ENCODE peak calls at places on chromosomes 4 and X, in six cellular contexts. One of them, this sample, is unnamed.

GRCh38 chrX:134619838-134620237 is 38.4 kb downstream of the PLAC1 start:
- DNase-seq in GM12878: no peak
- DNase-seq in HCT116: no peak
- DNase-seq in HepG2: no peak
- DNase-seq in NT2/D1: no peak
- DNase-seq in H1: no peak
- DNase-seq in this sample: no peak

GRCh38 chr4:73281982-73282381 is 23.4 kb upstream of the ANKRD17 start:
- DNase-seq in NT2/D1: no peak
- DNase-seq in H1: no peak
- DNase-seq in HepG2: no peak
- DNase-seq in HCT116: no peak
- DNase-seq in GM12878: no peak
- DNase-seq in this sample: no peak

GRCh38 chr4:169397762-169398161 is 127.0 kb upstream of the SH3RF1 start:
- DNase-seq in HepG2: no peak
- DNase-seq in NT2/D1: no peak
- DNase-seq in H1: no peak
- DNase-seq in HCT116: no peak
- DNase-seq in GM12878: no peak
- DNase-seq in this sample: no peak

GRCh38 chr4:111492501-111492900 is 652.8 kb upstream of the FAM241A start:
- DNase-seq in H1: no peak
- DNase-seq in NT2/D1: no peak
- DNase-seq in HepG2: no peak
- DNase-seq in HCT116: no peak
- DNase-seq in GM12878: no peak
- DNase-seq in this sample: no peak

GRCh38 chr4:139875456-139875855 is 209.8 kb downstream of the MGST2 start:
- DNase-seq in H1: no peak
- DNase-seq in NT2/D1: peak
- DNase-seq in HCT116: no peak
- DNase-seq in HepG2: no peak
- DNase-seq in GM12878: no peak
- DNase-seq in this sample: no peak

GRCh38 chr4:146485968-146486367 is 35.8 kb downstream of the SLC10A7 start:
- DNase-seq in H1: no peak
- DNase-seq in HepG2: no peak
- DNase-seq in GM12878: no peak
- DNase-seq in NT2/D1: no peak
- DNase-seq in HCT116: no peak
- DNase-seq in this sample: no peak

GRCh38 chr4:76634239-76634638 is 199.2 kb downstream of the SHROOM3 start:
- DNase-seq in GM12878: no peak
- DNase-seq in HCT116: no peak
- DNase-seq in HepG2: no peak
- DNase-seq in NT2/D1: no peak
- DNase-seq in H1: no peak
- DNase-seq in this sample: no peak

GRCh38 chr4:174749091-174749490 is 80.0 kb downstream of the GLRA3 start:
- DNase-seq in GM12878: no peak
- DNase-seq in HCT116: no peak
- DNase-seq in NT2/D1: no peak
- DNase-seq in HepG2: no peak
- DNase-seq in H1: no peak
- DNase-seq in this sample: no peak

GRCh38 chr4:10096976-10097330 is 19.6 kb downstream of the WDR1 start:
- DNase-seq in H1: no peak
- DNase-seq in HepG2: no peak
- DNase-seq in HCT116: no peak
- DNase-seq in NT2/D1: no peak
- DNase-seq in GM12878: no peak
- DNase-seq in this sample: no peak

GRCh38 chrX:31224321-31225012 is 152.6 kb upstream of the FTHL17 start:
- DNase-seq in HCT116: no peak
- DNase-seq in HepG2: no peak
- DNase-seq in H1: no peak
- DNase-seq in GM12878: no peak
- DNase-seq in NT2/D1: no peak
- DNase-seq in this sample: no peak

GRCh38 chr4:181688886-181689285 is 554.3 kb upstream of the TENM3 start:
- DNase-seq in H1: no peak
- DNase-seq in NT2/D1: no peak
- DNase-seq in GM12878: no peak
- DNase-seq in HCT116: no peak
- DNase-seq in HepG2: no peak
- DNase-seq in this sample: no peak

GRCh38 chr4:141388483-141388882 is 167.8 kb downstream of the ZNF330 start:
- DNase-seq in HepG2: no peak
- DNase-seq in H1: no peak
- DNase-seq in NT2/D1: no peak
- DNase-seq in GM12878: no peak
- DNase-seq in HCT116: no peak
- DNase-seq in this sample: no peak

GRCh38 chrX:103730746-103731508 is 20.2 kb downstream of the TMEM31 start:
- DNase-seq in HepG2: no peak
- DNase-seq in GM12878: no peak
- DNase-seq in NT2/D1: no peak
- DNase-seq in H1: no peak
- DNase-seq in HCT116: no peak
- DNase-seq in this sample: no peak

GRCh38 chr4:177005801-177006230 is 213.1 kb upstream of the VEGFC start:
- DNase-seq in HCT116: no peak
- DNase-seq in HepG2: no peak
- DNase-seq in H1: no peak
- DNase-seq in GM12878: no peak
- DNase-seq in NT2/D1: no peak
- DNase-seq in this sample: no peak

GRCh38 chrX:100424012-100424411 is 13.9 kb upstream of the PCDH19 start:
- DNase-seq in H1: peak
- DNase-seq in GM12878: no peak
- DNase-seq in HCT116: no peak
- DNase-seq in NT2/D1: no peak
- DNase-seq in HepG2: no peak
- DNase-seq in this sample: peak

GRCh38 chr4:65880594-65880993 is 210.3 kb upstream of the EPHA5 start:
- DNase-seq in HepG2: no peak
- DNase-seq in GM12878: no peak
- DNase-seq in HCT116: no peak
- DNase-seq in H1: no peak
- DNase-seq in NT2/D1: no peak
- DNase-seq in this sample: no peak

GRCh38 chr4:11297201-11297600 is 131.5 kb downstream of the HS3ST1 start:
- DNase-seq in GM12878: no peak
- DNase-seq in NT2/D1: no peak
- DNase-seq in HCT116: peak
- DNase-seq in H1: no peak
- DNase-seq in HepG2: no peak
- DNase-seq in this sample: no peak

GRCh38 chr4:84582988-84583870 is at the start of gene CDS1:
- DNase-seq in H1: peak
- DNase-seq in HepG2: no peak
- DNase-seq in NT2/D1: no peak
- DNase-seq in GM12878: no peak
- DNase-seq in HCT116: no peak
- DNase-seq in this sample: peak

GRCh38 chrX:119502727-119503483 is 34.7 kb downstream of the SLC25A5 start:
- DNase-seq in GM12878: no peak
- DNase-seq in HepG2: peak
- DNase-seq in HCT116: no peak
- DNase-seq in H1: no peak
- DNase-seq in NT2/D1: no peak
- DNase-seq in this sample: no peak

GRCh38 chr4:2914220-2915126 is 48.7 kb downstream of the NOP14 start:
- DNase-seq in NT2/D1: no peak
- DNase-seq in HCT116: no peak
- DNase-seq in GM12878: no peak
- DNase-seq in H1: no peak
- DNase-seq in HepG2: no peak
- DNase-seq in this sample: no peak

GRCh38 chrX:51395807-51396728 is 63.4 kb downstream of the NUDT10 start:
- DNase-seq in GM12878: no peak
- DNase-seq in HCT116: no peak
- DNase-seq in NT2/D1: no peak
- DNase-seq in HepG2: no peak
- DNase-seq in H1: peak
- DNase-seq in this sample: peak

GRCh38 chr4:78864405-78865024 is 74.7 kb downstream of the PAQR3 start:
- DNase-seq in NT2/D1: peak
- DNase-seq in HCT116: peak
- DNase-seq in GM12878: peak
- DNase-seq in H1: no peak
- DNase-seq in HepG2: peak
- DNase-seq in this sample: peak

GRCh38 chrX:97672608-97673007 is 788.9 kb downstream of the RPA4 start:
- DNase-seq in NT2/D1: no peak
- DNase-seq in HCT116: no peak
- DNase-seq in H1: no peak
- DNase-seq in HepG2: no peak
- DNase-seq in GM12878: no peak
- DNase-seq in this sample: no peak

GRCh38 chr4:90503677-90504076 is 376.5 kb downstream of the CCSER1 start:
- DNase-seq in H1: no peak
- DNase-seq in HepG2: no peak
- DNase-seq in GM12878: no peak
- DNase-seq in NT2/D1: peak
- DNase-seq in HCT116: no peak
- DNase-seq in this sample: no peak

GRCh38 chr4:155491336-155492131 is 114.8 kb upstream of the MAP9 start:
- DNase-seq in NT2/D1: no peak
- DNase-seq in HCT116: no peak
- DNase-seq in GM12878: peak
- DNase-seq in HepG2: no peak
- DNase-seq in H1: no peak
- DNase-seq in this sample: no peak

GRCh38 chrX:139762400-139763183 is 54.6 kb upstream of the MCF2 start:
- DNase-seq in GM12878: no peak
- DNase-seq in H1: no peak
- DNase-seq in NT2/D1: no peak
- DNase-seq in HepG2: no peak
- DNase-seq in HCT116: no peak
- DNase-seq in this sample: no peak

GRCh38 chr4:102253860-102254259 is 91.4 kb downstream of the SLC39A8 start:
- DNase-seq in HCT116: no peak
- DNase-seq in H1: no peak
- DNase-seq in GM12878: no peak
- DNase-seq in NT2/D1: no peak
- DNase-seq in HepG2: no peak
- DNase-seq in this sample: no peak

GRCh38 chr4:146004730-146005129 is 66.1 kb upstream of the ZNF827 start:
- DNase-seq in NT2/D1: no peak
- DNase-seq in HCT116: no peak
- DNase-seq in GM12878: no peak
- DNase-seq in H1: no peak
- DNase-seq in HepG2: no peak
- DNase-seq in this sample: no peak

GRCh38 chrX:132651411-132652086 is 162.7 kb upstream of the MBNL3 start:
- DNase-seq in HepG2: no peak
- DNase-seq in H1: no peak
- DNase-seq in NT2/D1: no peak
- DNase-seq in GM12878: no peak
- DNase-seq in HCT116: no peak
- DNase-seq in this sample: no peak

DNA sequence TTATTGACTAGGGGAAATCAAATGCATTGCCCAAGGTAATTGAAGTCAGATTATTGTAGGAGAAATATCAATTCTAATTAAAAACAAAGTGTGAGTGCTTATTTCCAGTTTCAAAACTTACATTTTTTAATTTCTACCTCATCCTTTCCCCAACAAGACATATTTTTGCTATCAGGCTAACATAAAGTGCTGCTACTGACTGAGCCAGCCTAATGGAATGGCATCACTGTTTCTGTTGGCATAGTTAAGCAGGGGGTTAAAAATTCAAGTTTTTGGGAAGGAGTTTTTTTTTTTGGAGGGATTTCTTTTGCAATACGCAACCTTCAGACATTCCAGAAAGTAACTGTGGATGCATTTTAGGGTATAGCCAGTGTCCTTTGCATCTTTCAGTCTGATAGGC is 24.2 kb downstream of the GAB1 start:
- DNase-seq in HCT116: no peak
- DNase-seq in NT2/D1: no peak
- DNase-seq in HepG2: no peak
- DNase-seq in GM12878: no peak
- DNase-seq in H1: no peak
- DNase-seq in this sample: no peak
- TF ChIP-seq ZNF274 in HCT116: no peak
- TF ChIP-seq ZNF274 in NT2/D1: no peak
- TF ChIP-seq ZNF274 in HepG2: no peak
- TF ChIP-seq ZNF274 in GM12878: no peak
- TF ChIP-seq ZNF274 in H1: no peak
- TF ChIP-seq ZNF274 in this sample: no peak

GRCh38 chrX:43707812-43708548 is 51.9 kb downstream of the MAOA start:
- DNase-seq in HepG2: no peak
- DNase-seq in H1: no peak
- DNase-seq in GM12878: no peak
- DNase-seq in NT2/D1: no peak
- DNase-seq in HCT116: no peak
- DNase-seq in this sample: no peak
- TF ChIP-seq ZNF274 in HepG2: no peak
- TF ChIP-seq ZNF274 in H1: no peak
- TF ChIP-seq ZNF274 in GM12878: no peak
- TF ChIP-seq ZNF274 in NT2/D1: no peak
- TF ChIP-seq ZNF274 in HCT116: no peak
- TF ChIP-seq ZNF274 in this sample: no peak

GRCh38 chr4:87071401-87071800 is 136.6 kb downstream of the AFF1 start:
- DNase-seq in GM12878: no peak
- DNase-seq in NT2/D1: no peak
- DNase-seq in HCT116: no peak
- DNase-seq in HepG2: no peak
- DNase-seq in H1: no peak
- DNase-seq in this sample: no peak
- TF ChIP-seq ZNF274 in GM12878: no peak
- TF ChIP-seq ZNF274 in NT2/D1: no peak
- TF ChIP-seq ZNF274 in HCT116: no peak
- TF ChIP-seq ZNF274 in HepG2: no peak
- TF ChIP-seq ZNF274 in H1: no peak
- TF ChIP-seq ZNF274 in this sample: no peak

GRCh38 chrX:68536429-68536828 is 37.6 kb downstream of the YIPF6 start:
- DNase-seq in H1: no peak
- DNase-seq in GM12878: no peak
- DNase-seq in NT2/D1: no peak
- DNase-seq in HepG2: peak
- DNase-seq in HCT116: no peak
- DNase-seq in this sample: no peak
- TF ChIP-seq ZNF274 in H1: no peak
- TF ChIP-seq ZNF274 in GM12878: no peak
- TF ChIP-seq ZNF274 in NT2/D1: no peak
- TF ChIP-seq ZNF274 in HepG2: no peak
- TF ChIP-seq ZNF274 in HCT116: no peak
- TF ChIP-seq ZNF274 in this sample: no peak

This sample was measured in K562.